ENCODE peak calls at places on chromosomes 7 and 10, in four cellular contexts. One of them, this sample, is unnamed.

GRCh38 chr7:129228633-129229032 is 3.8 kb downstream of the AHCYL2 start:
- DNase-seq in fibroblast of lung: no peak
- DNase-seq in endodermal cell: no peak
- DNase-seq in GM12878: no peak
- DNase-seq in this sample: no peak

GRCh38 chr7:32330602-32331001 is 159.6 kb downstream of the LSM5 start:
- DNase-seq in GM12878: no peak
- DNase-seq in endodermal cell: no peak
- DNase-seq in fibroblast of lung: no peak
- DNase-seq in this sample: no peak

GRCh38 chr10:47016564-47016963 is 105.3 kb downstream of the PTPN20 start:
- DNase-seq in GM12878: no peak
- DNase-seq in fibroblast of lung: no peak
- DNase-seq in endodermal cell: no peak
- DNase-seq in this sample: no peak

GRCh38 chr7:2299131-2299829 is 15.0 kb downstream of the SNX8 start:
- DNase-seq in GM12878: peak
- DNase-seq in fibroblast of lung: peak
- DNase-seq in endodermal cell: no peak
- DNase-seq in this sample: peak

GRCh38 chr7:148485618-148486017 is 104.9 kb upstream of the C7orf33 start:
- DNase-seq in endodermal cell: no peak
- DNase-seq in fibroblast of lung: no peak
- DNase-seq in GM12878: no peak
- DNase-seq in this sample: no peak

GRCh38 chr10:1735562-1735961 is 1.8 kb downstream of the ADARB2 start:
- DNase-seq in endodermal cell: no peak
- DNase-seq in GM12878: no peak
- DNase-seq in fibroblast of lung: no peak
- DNase-seq in this sample: no peak

GRCh38 chr7:43314379-43315158 is 202.1 kb downstream of the HECW1 start:
- DNase-seq in GM12878: no peak
- DNase-seq in endodermal cell: no peak
- DNase-seq in fibroblast of lung: no peak
- DNase-seq in this sample: no peak

GRCh38 chr7:41695661-41696322 is 7.1 kb downstream of the INHBA start:
- DNase-seq in GM12878: no peak
- DNase-seq in fibroblast of lung: no peak
- DNase-seq in endodermal cell: no peak
- DNase-seq in this sample: no peak

GRCh38 chr7:156494960-156495359 is 145.6 kb upstream of the RNF32 start:
- DNase-seq in GM12878: no peak
- DNase-seq in fibroblast of lung: no peak
- DNase-seq in endodermal cell: no peak
- DNase-seq in this sample: no peak

GRCh38 chr7:56083150-56083785 is 9.5 kb downstream of the PHKG1 start:
- DNase-seq in endodermal cell: no peak
- DNase-seq in GM12878: no peak
- DNase-seq in fibroblast of lung: no peak
- DNase-seq in this sample: no peak

GRCh38 chr10:6416892-6417512 is 163.1 kb downstream of the PRKCQ start:
- DNase-seq in endodermal cell: no peak
- DNase-seq in GM12878: no peak
- DNase-seq in fibroblast of lung: peak
- DNase-seq in this sample: peak

GRCh38 chr10:104501864-104502579 is 139.1 kb upstream of the SORCS3 start:
- DNase-seq in fibroblast of lung: no peak
- DNase-seq in endodermal cell: peak
- DNase-seq in GM12878: no peak
- DNase-seq in this sample: no peak

GRCh38 chr10:115606727-115607126 is 513.6 kb downstream of the ATRNL1 start:
- DNase-seq in GM12878: no peak
- DNase-seq in fibroblast of lung: no peak
- DNase-seq in endodermal cell: no peak
- DNase-seq in this sample: no peak

GRCh38 chr10:72834183-72834825 is 59.2 kb upstream of the OIT3 start:
- DNase-seq in fibroblast of lung: peak
- DNase-seq in GM12878: peak
- DNase-seq in endodermal cell: peak
- DNase-seq in this sample: peak

GRCh38 chr7:48426966-48427555 is 255.8 kb downstream of the ABCA13 start:
- DNase-seq in endodermal cell: no peak
- DNase-seq in fibroblast of lung: peak
- DNase-seq in GM12878: no peak
- DNase-seq in this sample: peak

GRCh38 chr7:131443496-131443895 is 112.9 kb downstream of the PODXL start:
- DNase-seq in GM12878: no peak
- DNase-seq in endodermal cell: no peak
- DNase-seq in fibroblast of lung: no peak
- DNase-seq in this sample: no peak

GRCh38 chr10:51389415-51390342 is 309.7 kb downstream of the CSTF2T start:
- DNase-seq in fibroblast of lung: peak
- DNase-seq in GM12878: peak
- DNase-seq in endodermal cell: peak
- DNase-seq in this sample: peak

GRCh38 chr10:12504176-12504575 is 154.8 kb downstream of the CAMK1D start:
- DNase-seq in endodermal cell: peak
- DNase-seq in fibroblast of lung: no peak
- DNase-seq in GM12878: no peak
- DNase-seq in this sample: no peak

GRCh38 chr7:132112632-132113031 is 463.6 kb downstream of the PLXNA4 start:
- DNase-seq in endodermal cell: no peak
- DNase-seq in GM12878: no peak
- DNase-seq in fibroblast of lung: no peak
- DNase-seq in this sample: no peak

GRCh38 chr10:88831709-88832108 is 19.9 kb downstream of the ANKRD22 start:
- DNase-seq in fibroblast of lung: no peak
- DNase-seq in GM12878: no peak
- DNase-seq in endodermal cell: no peak
- DNase-seq in this sample: no peak

GRCh38 chr7:126637538-126637937 is 615.2 kb downstream of the GRM8 start:
- DNase-seq in GM12878: no peak
- DNase-seq in endodermal cell: no peak
- DNase-seq in fibroblast of lung: no peak
- DNase-seq in this sample: no peak

GRCh38 chr10:97564776-97565175 is 7.8 kb upstream of the ANKRD2 start:
- DNase-seq in endodermal cell: no peak
- DNase-seq in GM12878: no peak
- DNase-seq in fibroblast of lung: peak
- DNase-seq in this sample: no peak

GRCh38 chr7:139114018-139114417 is 4.5 kb upstream of the ZC3HAV1 start:
- DNase-seq in GM12878: no peak
- DNase-seq in fibroblast of lung: no peak
- DNase-seq in endodermal cell: no peak
- DNase-seq in this sample: no peak

GRCh38 chr10:31897506-31897905 is 31.1 kb downstream of the ARHGAP12 start:
- DNase-seq in fibroblast of lung: peak
- DNase-seq in GM12878: no peak
- DNase-seq in endodermal cell: no peak
- DNase-seq in this sample: peak

GRCh38 chr10:14032406-14032998 is 298.2 kb downstream of the FRMD4A start:
- DNase-seq in endodermal cell: peak
- DNase-seq in GM12878: no peak
- DNase-seq in fibroblast of lung: peak
- DNase-seq in this sample: no peak